ENCODE peak calls at places on chromosomes 7 and 10, in seven cellular contexts. X is colonic mucosa, K is kidney, N is heart left ventricle, E is Panc1, O is sigmoid colon, D is IMR-90. W is an unnamed sample. For H3K4me1, the result is how much of the 10 kb centered on the place peaks cover.

GRCh38 chr7:124171068-124171467 is 138.2 kb upstream of the TMEM229A start:
- DNase-seq in E (no peak), N (no peak), O (no peak), K (no peak), X (no peak), D (peak), W (peak)

GRCh38 chr7:18276380-18276779 is 219.2 kb upstream of the HDAC9 start:
- DNase-seq in K (no peak), N (no peak), X (no peak), O (no peak), E (no peak), D (no peak), W (no peak)

GRCh38 chr10:119442758-119443060 is 99.8 kb downstream of the RGS10 start:
- DNase-seq in N (no peak), O (no peak), D (no peak), K (peak), E (no peak), X (no peak), W (no peak)

GRCh38 chr7:485188-486081 is 34.2 kb downstream of the PDGFA start:
- DNase-seq in E (no peak), X (peak), K (peak), N (peak), D (peak), O (peak), W (no peak)

GRCh38 chr10:19762026-19762425 is 54.2 kb upstream of the PLXDC2 start:
- DNase-seq in D (no peak), X (no peak), E (no peak), K (no peak), O (no peak), N (no peak), W (no peak)

GRCh38 chr7:106774768-106775551 is 90.1 kb upstream of the PIK3CG start:
- DNase-seq in K (no peak), N (no peak), E (no peak), O (no peak), X (no peak), D (peak), W (no peak)

GRCh38 chr7:39910108-39910869 is 39.8 kb upstream of the CDK13 start:
- DNase-seq in D (peak), O (no peak), E (no peak), N (no peak), K (no peak), X (no peak), W (no peak)

GRCh38 chr10:11159543-11160215 is 142.0 kb downstream of the CELF2 start:
- DNase-seq in O (no peak), N (no peak), D (no peak), X (no peak), K (no peak), E (no peak), W (no peak)

GRCh38 chr7:108455524-108455832 is 758 bp downstream of the NRCAM start:
- DNase-seq in N (peak), D (no peak), O (no peak), E (no peak), X (no peak), K (peak), W (no peak)

GRCh38 chr7:110839866-110840265 is 251.1 kb upstream of the LRRN3 start:
- DNase-seq in O (no peak), N (no peak), X (no peak), D (peak), K (no peak), E (no peak), W (no peak)
- TF ChIP-seq CTCF in O (no peak), N (peak), X (no peak), D (no peak), K (no peak), E (no peak), W (no peak)

GRCh38 chr7:116446179-116446855 is 53.2 kb upstream of the CAV2 start:
- DNase-seq in E (no peak), N (no peak), K (no peak), O (no peak), D (no peak), X (no peak), W (no peak)
- H3K27ac ChIP-seq in E (peak), N (no peak), K (no peak), O (peak), D (no peak), X (no peak), W (no peak)

GRCh38 chr10:36533316-36533715 is 592.1 kb upstream of the ANKRD30A start:
- DNase-seq in X (no peak), N (no peak), D (no peak), O (no peak), K (no peak), E (no peak), W (no peak)
- H3K4me1 ChIP-seq in X (under half), N (under half), D (under half), O (under half), K (under half), E (under half), W (under half)

GRCh38 chr7:134943785-134944400 is 42.4 kb upstream of the AGBL3 start:
- DNase-seq in K (no peak), X (no peak), O (no peak), N (no peak), E (peak), D (peak), W (no peak)
- TF ChIP-seq CTCF in K (peak), X (no peak), O (no peak), N (peak), E (peak), D (no peak), W (peak)

DNA sequence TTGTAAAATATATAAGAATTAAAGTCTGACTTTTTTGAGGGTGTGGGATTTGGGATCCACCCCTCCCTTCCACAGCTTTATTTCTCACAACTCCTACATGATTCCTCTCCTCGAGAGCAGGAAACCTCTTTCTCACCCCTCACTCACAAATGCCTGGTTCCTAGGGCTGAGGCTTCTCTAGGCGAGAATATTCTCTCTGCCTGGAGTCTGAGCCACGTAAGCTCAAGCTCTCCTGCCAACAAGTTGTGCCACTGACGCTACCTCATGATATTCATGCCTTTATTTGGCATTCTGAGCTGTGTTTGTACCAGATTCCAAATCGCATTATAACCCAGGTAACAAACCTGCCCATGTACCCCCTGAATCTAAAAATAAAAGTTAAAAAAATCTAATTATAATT is 20.8 kb upstream of the FAM180A start:
- DNase-seq in K (no peak), N (no peak), D (no peak), O (no peak), E (no peak), X (no peak), W (no peak)
- H3K27ac ChIP-seq in K (no peak), N (peak), D (no peak), O (no peak), E (no peak), X (no peak), W (no peak)

GRCh38 chr10:127133225-127133624 is 63.2 kb downstream of the INSYN2A start:
- DNase-seq in X (no peak), D (no peak), E (no peak), N (no peak), O (no peak), K (no peak), W (no peak)
- H3K4me1 ChIP-seq in X (under half), D (under half), E (under half), N (under half), O (under half), K (under half), W (under half)

GRCh38 chr7:3520206-3520605 is 219.2 kb downstream of the SDK1 start:
- DNase-seq in N (no peak), X (no peak), D (no peak), O (no peak), E (no peak), K (no peak), W (no peak)
- TF ChIP-seq CTCF in N (no peak), X (no peak), D (no peak), O (no peak), E (no peak), K (no peak), W (no peak)

GRCh38 chr10:12448729-12449391 is 99.5 kb downstream of the CAMK1D start:
- DNase-seq in E (peak), N (no peak), D (peak), X (no peak), O (no peak), K (no peak), W (no peak)

GRCh38 chr10:12444981-12445700 is 95.8 kb downstream of the CAMK1D start:
- DNase-seq in X (peak), D (no peak), N (no peak), E (no peak), O (no peak), K (no peak), W (no peak)

GRCh38 chr10:12443026-12443425 is 93.7 kb downstream of the CAMK1D start:
- DNase-seq in X (no peak), K (no peak), O (no peak), N (no peak), E (no peak), D (no peak), W (no peak)

GRCh38 chr10:12448340-12448728 is 99.0 kb downstream of the CAMK1D start:
- DNase-seq in N (no peak), D (no peak), O (no peak), E (no peak), X (no peak), K (no peak), W (no peak)

GRCh38 chr10:12445701-12446334 is 96.5 kb downstream of the CAMK1D start:
- DNase-seq in E (no peak), N (no peak), X (no peak), D (no peak), K (no peak), O (no peak), W (no peak)
- H3K27ac ChIP-seq in E (no peak), N (peak), X (peak), D (no peak), K (no peak), O (peak), W (no peak)

DNA sequence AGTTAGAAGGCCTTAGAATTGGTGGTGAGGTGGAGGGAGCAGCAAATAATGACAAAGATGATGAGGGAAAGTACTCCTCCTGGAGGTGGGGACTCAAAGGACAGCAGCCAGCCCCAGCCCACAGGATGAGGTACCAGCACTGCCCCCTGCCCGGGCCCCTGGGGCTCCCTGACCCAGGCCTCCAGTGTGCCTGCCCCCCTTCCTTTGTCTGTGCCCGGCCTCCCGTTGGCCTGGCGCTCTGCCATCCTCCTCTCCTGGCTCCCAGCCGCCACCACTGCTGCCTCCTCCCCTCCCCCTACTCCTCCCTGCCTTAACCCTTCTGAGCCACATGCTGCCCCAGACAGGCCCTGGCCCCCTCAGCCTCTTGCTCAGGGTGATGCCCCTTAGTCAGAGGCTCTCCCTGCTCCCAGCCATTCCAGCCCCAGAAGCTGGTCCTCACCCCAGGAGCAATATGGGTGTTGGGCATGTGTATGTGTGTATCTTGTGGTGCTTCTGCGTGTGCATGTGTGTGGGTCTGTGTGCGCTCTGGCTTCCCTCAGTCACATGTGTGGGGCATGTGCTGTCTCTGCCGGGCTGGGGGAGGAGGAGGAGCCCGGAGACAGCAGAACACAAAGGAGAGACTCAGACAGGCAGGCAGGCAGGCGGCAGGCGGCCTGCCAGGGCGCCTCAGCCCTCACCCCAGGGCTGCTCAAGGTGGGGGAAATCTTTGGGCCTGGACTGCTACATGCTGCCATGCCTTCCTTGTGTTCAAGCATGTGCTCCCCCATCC is 2.6 kb downstream of the LDB1 start:
- DNase-seq in K (peak), D (peak), N (peak), E (no peak), O (peak), X (peak), W (peak)
- H3K4me1 ChIP-seq in K (under half), D (under half), N (half or more), E (half or more), O (half or more), X (under half), W (under half)

DNA sequence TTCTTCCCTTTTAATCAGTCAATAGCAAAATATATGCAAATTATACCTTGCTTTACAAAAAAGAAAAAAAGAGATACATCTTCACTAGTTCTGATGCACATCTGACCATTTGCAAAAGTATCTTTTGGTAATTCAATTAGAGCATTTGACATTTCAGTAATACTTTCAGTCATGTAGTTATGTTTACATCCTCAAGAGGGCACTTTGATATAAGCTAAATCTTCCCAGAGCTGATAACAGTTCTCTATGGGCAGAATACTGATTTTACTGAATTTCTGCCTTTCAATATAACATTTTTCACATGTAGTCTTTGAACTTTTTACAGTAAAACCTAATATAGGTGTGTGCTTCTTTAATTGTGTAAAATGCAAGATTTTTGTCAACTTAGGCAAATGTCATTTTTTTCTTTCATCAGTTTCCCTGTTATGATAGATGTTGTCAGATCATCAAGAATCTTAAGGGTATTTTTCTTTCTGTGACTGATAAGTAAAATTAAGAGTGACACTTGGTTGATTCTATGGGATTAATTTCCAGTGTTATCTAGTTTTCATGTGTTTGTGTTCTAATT is 703.5 kb upstream of the SEMA3D start:
- DNase-seq in O (no peak), K (no peak), D (peak), X (no peak), N (no peak), E (peak), W (peak)
- TF ChIP-seq CTCF in O (no peak), K (peak), D (peak), X (peak), N (peak), E (peak), W (peak)